ENCODE peak calls at places on chromosomes 6 and 20, in six cellular contexts. B is MM.1S; N is colonic mucosa; E is right lobe of liver; R is neural progenitor cell; G is CD8-positive, alpha-beta T cell. I is an unnamed sample. For H3K4me1 and H3K9me3, the result is how much of the 10 kb centered on the place peaks cover.

GRCh38 chr6:11213305-11214106 is 19.0 kb downstream of the NEDD9 start:
- DNase-seq in B (no peak), N (no peak), E (no peak), R (no peak), G (no peak), I (no peak)

GRCh38 chr6:105519954-105520353 is 117.1 kb upstream of the PREP start:
- DNase-seq in B (no peak), N (no peak), E (no peak), R (no peak), G (no peak), I (no peak)

GRCh38 chr6:101722991-101723579 is 329.6 kb downstream of the GRIK2 start:
- DNase-seq in B (no peak), N (no peak), E (no peak), R (no peak), G (no peak), I (no peak)

GRCh38 chr20:1322511-1323245 is 6.3 kb downstream of the SDCBP2 start:
- DNase-seq in B (no peak), N (no peak), E (no peak), R (no peak), G (no peak), I (peak)

GRCh38 chr6:77290798-77291197 is 172.5 kb downstream of the HTR1B start:
- DNase-seq in B (no peak), N (no peak), E (no peak), R (no peak), G (no peak), I (no peak)

GRCh38 chr20:20571068-20571780 is 141.2 kb downstream of the RALGAPA2 start:
- DNase-seq in B (no peak), N (no peak), E (no peak), R (no peak), G (no peak), I (no peak)

GRCh38 chr20:17624551-17625245 is 54.8 kb downstream of the DSTN start:
- DNase-seq in B (no peak), N (no peak), E (peak), R (no peak), G (no peak), I (no peak)

GRCh38 chr6:161498359-161498758 is 224.5 kb upstream of the AGPAT4 start:
- DNase-seq in B (no peak), N (no peak), E (no peak), R (peak), G (no peak), I (peak)

GRCh38 chr6:167227984-167228383 is 63.1 kb upstream of the UNC93A start:
- DNase-seq in B (no peak), N (no peak), E (no peak), R (no peak), G (no peak), I (no peak)

GRCh38 chr6:70103798-70104197 is 199.1 kb downstream of the COL9A1 start:
- DNase-seq in B (no peak), N (peak), E (no peak), R (no peak), G (no peak), I (no peak)

GRCh38 chr20:36210561-36210960 is 25.7 kb upstream of the AAR2 start:
- DNase-seq in B (no peak), N (no peak), E (no peak), R (no peak), G (no peak), I (no peak)

GRCh38 chr20:10462516-10462915 is 27.4 kb downstream of the SLX4IP start:
- DNase-seq in B (no peak), N (no peak), E (no peak), R (no peak), G (no peak), I (no peak)

GRCh38 chr6:53979468-53980067 is 131.7 kb upstream of the MLIP start:
- DNase-seq in B (peak), N (no peak), E (no peak), R (peak), G (no peak), I (no peak)

GRCh38 chr6:35808688-35809087 is 3.5 kb downstream of the LHFPL5 start:
- DNase-seq in B (no peak), N (no peak), E (no peak), R (no peak), G (no peak), I (no peak)

GRCh38 chr6:34484899-34485298 is 19.0 kb downstream of the PACSIN1 start:
- DNase-seq in B (peak), N (no peak), E (no peak), R (no peak), G (peak), I (no peak)

GRCh38 chr6:19502301-19502700 is 334.9 kb upstream of the ID4 start:
- DNase-seq in B (no peak), N (no peak), E (no peak), R (no peak), G (no peak), I (no peak)

GRCh38 chr6:16759181-16759645 is 2.0 kb downstream of the ATXN1 start:
- DNase-seq in B (no peak), N (peak), E (no peak), R (peak), G (no peak), I (no peak)

GRCh38 chr6:36929607-36930006 is 24.9 kb upstream of the PI16 start:
- DNase-seq in B (no peak), N (no peak), E (no peak), R (no peak), G (no peak), I (no peak)

GRCh38 chr6:170221753-170222400 is 69.0 kb downstream of the DLL1 start:
- DNase-seq in B (no peak), N (peak), E (no peak), R (no peak), G (no peak), I (peak)

GRCh38 chr20:54070187-54070987 is at the start of gene BCAS1:
- DNase-seq in B (no peak), N (peak), E (peak), R (no peak), G (no peak), I (no peak)

GRCh38 chr20:38692436-38693411 is 31.6 kb upstream of the SLC32A1 start:
- DNase-seq in B (peak), N (peak), E (peak), R (peak), G (peak), I (peak)

GRCh38 chr6:42028234-42029061 is 21.9 kb upstream of the TAF8 start:
- DNase-seq in B (no peak), N (no peak), E (no peak), R (no peak), G (no peak), I (no peak)

GRCh38 chr20:63573739-63574131 is 304 bp downstream of the HELZ2 start:
- DNase-seq in B (no peak), N (no peak), E (no peak), R (no peak), G (no peak), I (no peak)

GRCh38 chr6:32223258-32224235 is at the start of gene NOTCH4:
- DNase-seq in B (no peak), N (no peak), E (peak), R (no peak), G (no peak), I (peak)

GRCh38 chr6:13228264-13229204 is 99.8 kb downstream of the TBC1D7 start:
- DNase-seq in B (peak), N (no peak), E (no peak), R (no peak), G (no peak), I (no peak)

DNA sequence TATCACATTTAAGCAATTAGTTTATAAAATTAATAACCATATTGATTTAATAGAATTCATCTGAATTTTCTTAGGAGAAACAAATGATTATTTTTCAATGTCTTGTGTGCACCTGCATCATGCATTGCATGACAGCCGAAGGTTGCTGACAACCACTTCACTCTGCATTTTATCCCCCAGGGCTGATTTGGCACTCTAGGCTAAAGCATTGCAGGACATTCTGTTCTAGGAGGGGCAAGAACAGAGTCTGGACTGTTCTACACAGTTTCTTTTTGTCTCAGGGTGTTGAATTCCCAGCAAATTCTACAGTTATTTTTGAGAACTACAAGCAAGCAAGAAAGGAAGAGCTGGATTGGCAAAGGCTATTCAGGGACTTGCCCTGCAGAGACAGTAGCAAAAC is 570.4 kb upstream of the EYS start:
- DNase-seq in B (no peak), N (no peak), E (no peak), R (no peak), G (no peak), I (no peak)
- H3K27ac ChIP-seq in B (no peak), N (no peak), E (no peak), R (no peak), G (no peak), I (no peak)

DNA sequence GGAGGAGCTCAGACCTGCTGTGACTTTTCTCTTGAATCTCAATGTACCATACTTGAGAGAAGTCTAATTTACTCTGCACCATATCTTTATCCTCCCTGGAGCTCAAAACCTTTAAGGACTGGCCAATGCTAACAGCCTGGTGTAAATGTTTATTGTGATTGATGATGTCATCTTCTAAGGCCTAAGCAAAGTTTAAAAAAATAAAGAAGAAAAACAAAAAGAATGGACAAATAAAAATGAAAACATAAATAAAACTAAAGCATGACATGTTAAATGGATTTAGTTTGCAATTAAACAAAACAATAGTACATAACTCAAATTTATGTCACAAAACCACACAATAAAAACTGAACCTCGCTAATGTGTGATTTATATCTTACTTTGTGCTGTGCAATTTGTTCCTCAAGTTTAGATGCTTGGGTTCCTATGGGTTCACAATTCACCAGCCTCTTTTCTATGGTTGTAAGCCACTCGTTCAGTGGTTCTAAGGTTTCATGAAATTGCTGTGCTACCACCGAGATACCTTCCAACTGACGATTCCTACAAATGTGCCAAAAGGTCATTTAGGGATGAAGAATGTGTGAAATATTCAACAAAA is 113.0 kb downstream of the DST start:
- DNase-seq in B (no peak), N (no peak), E (no peak), R (no peak), G (no peak), I (no peak)
- H3K4me1 ChIP-seq in B (under half), N (under half), E (under half), R (under half), G (under half), I (under half)

DNA sequence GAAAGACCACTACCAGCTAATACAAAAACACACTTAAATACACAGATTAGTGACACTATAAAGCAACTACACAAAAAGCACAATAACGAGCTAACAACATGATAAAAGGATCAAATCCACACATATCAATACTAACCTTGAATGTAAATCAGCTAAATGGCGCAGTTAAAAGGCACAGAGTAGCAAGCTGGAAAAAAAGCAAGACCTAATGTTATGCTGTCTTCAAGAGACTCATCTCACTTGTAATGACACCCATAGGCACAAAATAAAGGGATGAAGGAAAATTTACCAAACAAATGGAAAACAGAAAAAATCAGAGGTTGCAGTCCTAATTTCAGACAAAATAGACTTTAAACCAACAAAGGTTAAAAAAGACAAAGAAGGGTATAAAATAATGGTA is 86.3 kb downstream of the NUS1 start:
- DNase-seq in B (no peak), N (no peak), E (no peak), R (no peak), G (no peak), I (no peak)
- H3K9me3 ChIP-seq in B (under half), N (under half), E (under half), R (under half), G (under half), I (under half)

GRCh38 chr6:160253242-160253641 is 5.4 kb downstream of the SLC22A2 start:
- DNase-seq in B (no peak), N (no peak), E (no peak), R (no peak), G (no peak), I (no peak)

GRCh38 chr6:160249687-160250086 is 8.9 kb downstream of the SLC22A2 start:
- DNase-seq in B (no peak), N (peak), E (no peak), R (no peak), G (no peak), I (no peak)

GRCh38 chr6:160247457-160247883 is 11.2 kb downstream of the SLC22A2 start:
- DNase-seq in B (no peak), N (no peak), E (no peak), R (no peak), G (no peak), I (peak)

GRCh38 chr6:160252073-160252809 is 6.4 kb downstream of the SLC22A2 start:
- DNase-seq in B (no peak), N (no peak), E (no peak), R (no peak), G (no peak), I (no peak)

GRCh38 chr6:160248538-160248937 is 10.1 kb downstream of the SLC22A2 start:
- DNase-seq in B (no peak), N (no peak), E (no peak), R (no peak), G (no peak), I (no peak)
- H3K27ac ChIP-seq in B (no peak), N (no peak), E (no peak), R (no peak), G (no peak), I (no peak)

DNA sequence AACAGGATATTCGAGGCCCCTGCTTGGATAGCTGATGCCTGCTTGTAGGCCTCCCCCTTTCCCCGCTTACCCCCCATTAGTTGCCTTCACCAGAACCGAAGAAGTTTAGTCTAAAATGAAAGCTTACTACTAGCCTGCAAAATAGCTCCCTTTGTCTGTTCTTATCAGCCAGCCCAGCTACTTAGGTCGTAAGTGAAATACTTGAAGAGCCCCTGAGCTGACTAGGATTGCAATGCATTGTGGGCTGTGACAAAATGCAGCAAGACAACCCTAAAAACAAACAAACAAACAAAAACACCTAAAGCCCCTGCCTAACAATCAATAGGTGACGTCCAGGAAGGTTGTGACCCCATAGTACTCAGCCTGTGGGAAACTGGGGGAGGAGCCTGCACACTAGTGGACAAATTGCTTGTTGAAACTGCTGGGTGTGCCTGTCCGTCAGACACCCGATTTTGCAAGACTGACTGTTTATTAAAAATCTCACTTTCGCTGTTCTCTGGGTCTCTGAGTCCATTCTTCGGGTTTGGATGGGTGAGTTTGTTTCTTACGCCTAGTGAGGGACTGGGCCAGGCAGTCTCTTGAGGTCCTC is 104.9 kb upstream of the DUSP22 start:
- DNase-seq in B (no peak), N (no peak), E (no peak), R (peak), G (no peak), I (no peak)
- H3K4me1 ChIP-seq in B (under half), N (under half), E (under half), R (under half), G (under half), I (under half)

DNA sequence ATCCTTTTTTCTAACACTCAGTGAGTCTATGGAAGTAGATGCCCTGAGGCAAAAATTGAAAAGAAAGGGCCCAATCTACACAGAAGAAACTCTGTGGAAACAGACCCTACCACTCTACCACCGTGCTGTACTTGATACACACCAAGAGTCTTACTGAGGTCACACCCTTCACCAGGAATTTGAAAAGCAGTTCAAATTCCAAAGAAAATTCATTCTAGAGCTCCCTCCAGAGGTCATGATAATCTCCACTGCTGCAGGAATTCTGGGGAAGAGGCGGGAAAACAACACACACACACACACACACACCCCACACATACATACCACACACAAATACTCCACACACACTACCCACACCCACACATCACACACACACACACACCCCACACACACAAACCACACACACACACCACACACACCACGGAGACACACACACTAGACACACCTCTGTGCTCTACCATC is 336.8 kb downstream of the HDGFL1 start:
- DNase-seq in B (no peak), N (no peak), E (no peak), R (peak), G (no peak), I (no peak)
- H3K9me3 ChIP-seq in B (under half), N (under half), E (under half), R (under half), G (under half), I (under half)

GRCh38 chr6:39686980-39687379 is 38.2 kb downstream of the KIF6 start:
- DNase-seq in B (no peak), N (no peak), E (no peak), R (no peak), G (no peak), I (no peak)
- H3K27ac ChIP-seq in B (no peak), N (no peak), E (no peak), R (no peak), G (no peak), I (no peak)

DNA sequence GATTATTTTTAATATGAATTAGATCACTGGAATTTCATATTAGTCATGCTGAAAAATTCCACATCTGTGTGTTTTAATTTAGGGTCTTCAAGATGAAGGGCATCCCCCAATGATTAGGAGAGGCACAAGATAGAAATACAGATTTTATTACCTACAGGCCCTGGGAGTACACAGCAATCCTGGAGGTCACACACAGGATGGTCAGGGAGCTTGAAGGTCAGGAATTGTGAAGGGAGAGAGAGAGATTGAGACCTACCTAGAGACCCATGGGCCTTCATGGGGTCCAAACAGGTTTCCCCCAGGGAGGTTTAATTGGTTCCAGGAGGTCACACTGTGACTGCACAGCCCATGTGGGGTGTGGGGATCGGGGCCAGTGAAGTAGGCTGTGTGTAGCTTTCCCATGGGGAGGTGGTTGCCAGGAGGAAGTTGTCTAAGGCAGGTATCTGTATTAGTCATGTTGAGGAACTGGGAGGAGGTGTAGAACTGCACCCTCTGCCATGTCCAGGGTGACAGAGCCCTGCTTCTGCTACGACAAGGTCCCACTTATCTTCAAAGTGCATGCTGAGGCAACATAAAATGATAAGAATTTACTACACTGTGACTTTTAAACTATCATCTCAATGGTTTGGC is 18.3 kb downstream of the SNX9 start:
- DNase-seq in B (no peak), N (peak), E (no peak), R (no peak), G (no peak), I (no peak)
- H3K4me1 ChIP-seq in B (under half), N (under half), E (under half), R (under half), G (under half), I (half or more)

DNA sequence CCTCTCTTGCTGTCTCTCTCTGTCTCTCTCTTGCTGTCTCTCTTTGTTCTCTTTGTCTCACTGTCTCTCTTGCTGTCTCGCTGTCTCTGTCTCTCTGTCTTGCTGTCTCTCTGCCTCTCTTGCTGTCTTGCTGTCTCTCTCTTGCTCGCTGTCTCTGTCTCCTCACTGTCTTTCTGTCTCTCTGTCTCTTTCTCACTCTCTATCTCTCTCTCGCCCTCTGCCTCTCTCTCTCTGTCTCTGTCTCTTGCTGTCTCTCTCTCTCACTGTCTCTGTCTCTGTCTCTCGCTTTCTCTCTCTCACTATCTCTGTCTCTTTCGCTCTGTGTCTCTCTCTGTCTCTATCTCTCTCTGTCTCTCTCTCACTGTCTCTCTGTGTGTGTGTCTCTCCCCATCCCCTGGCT is 92.9 kb upstream of the MC3R start:
- DNase-seq in B (no peak), N (no peak), E (no peak), R (no peak), G (no peak), I (no peak)
- H3K9me3 ChIP-seq in B (under half), N (under half), E (under half), R (under half), G (under half), I (under half)

DNA sequence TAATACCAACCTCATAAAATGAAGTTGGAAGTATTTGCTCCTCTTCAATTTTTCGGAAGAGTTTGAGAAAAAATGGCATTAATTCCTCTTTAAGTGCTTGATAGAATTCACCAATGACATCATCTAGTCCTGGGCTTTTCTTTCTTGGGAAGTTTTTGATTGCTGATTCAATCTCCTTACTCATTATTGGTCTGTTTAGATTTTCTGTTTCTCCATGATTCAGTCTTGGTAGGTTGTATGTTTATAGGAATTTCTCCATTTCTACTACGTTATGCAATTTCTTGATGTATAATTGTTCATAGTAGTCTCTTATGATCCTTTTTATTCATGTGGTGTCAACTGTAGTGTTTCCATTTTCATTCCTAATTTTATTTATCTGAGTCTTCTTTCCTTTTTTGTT is 176.9 kb upstream of the PRND start:
- DNase-seq in B (no peak), N (no peak), E (no peak), R (no peak), G (no peak), I (no peak)
- H3K27ac ChIP-seq in B (no peak), N (no peak), E (no peak), R (no peak), G (no peak), I (no peak)